ENCODE peak calls at places on chromosome 21, in nine cellular contexts. L, P, D, N, T, A, I, O and V are unnamed samples. For H3K4me1, the result is how much of the 10 kb centered on the place peaks cover.

GRCh38 chr21:19122371-19122770 is 718.8 kb upstream of the TMPRSS15 start:
- DNase-seq in L (no peak), P (no peak), D (no peak), N (no peak), T (no peak), A (no peak), I (no peak), O (no peak), V (no peak)

GRCh38 chr21:42833439-42833815 is 45.9 kb downstream of the WDR4 start:
- DNase-seq in L (peak), P (peak), D (no peak), N (no peak), T (peak), A (peak), I (peak), O (peak), V (no peak)

GRCh38 chr21:33047231-33047630 is 21.5 kb downstream of the OLIG2 start:
- DNase-seq in L (no peak), P (peak), D (no peak), N (no peak), T (no peak), A (no peak), I (peak), O (peak), V (no peak)

GRCh38 chr21:31732538-31732864 is 583 bp upstream of the SCAF4 start:
- DNase-seq in L (no peak), P (no peak), D (no peak), N (no peak), T (no peak), A (no peak), I (peak), O (no peak), V (no peak)

GRCh38 chr21:38036016-38036415 is 119.8 kb upstream of the KCNJ6 start:
- DNase-seq in L (no peak), P (no peak), D (no peak), N (no peak), T (no peak), A (no peak), I (no peak), O (no peak), V (no peak)

GRCh38 chr21:28193189-28193588 is 799.5 kb downstream of the LTN1 start:
- DNase-seq in L (no peak), P (no peak), D (no peak), N (no peak), T (no peak), A (no peak), I (no peak), O (peak), V (no peak)

GRCh38 chr21:34582506-34583150 is 32.3 kb downstream of the RCAN1 start:
- DNase-seq in L (no peak), P (peak), D (no peak), N (no peak), T (peak), A (no peak), I (peak), O (peak), V (no peak)

GRCh38 chr21:43332872-43333300 is 94.0 kb downstream of the SIK1 start:
- DNase-seq in L (no peak), P (peak), D (peak), N (no peak), T (no peak), A (no peak), I (peak), O (no peak), V (no peak)

GRCh38 chr21:33372582-33372981 is 30.6 kb upstream of the IFNGR2 start:
- DNase-seq in L (no peak), P (no peak), D (peak), N (no peak), T (no peak), A (no peak), I (no peak), O (no peak), V (no peak)

GRCh38 chr21:42777757-42778344 is 101.5 kb downstream of the WDR4 start:
- DNase-seq in L (no peak), P (no peak), D (no peak), N (no peak), T (no peak), A (no peak), I (no peak), O (no peak), V (no peak)

GRCh38 chr21:38477241-38477640 is 21.0 kb downstream of the ERG start:
- DNase-seq in L (no peak), P (no peak), D (no peak), N (no peak), T (no peak), A (no peak), I (no peak), O (no peak), V (no peak)

DNA sequence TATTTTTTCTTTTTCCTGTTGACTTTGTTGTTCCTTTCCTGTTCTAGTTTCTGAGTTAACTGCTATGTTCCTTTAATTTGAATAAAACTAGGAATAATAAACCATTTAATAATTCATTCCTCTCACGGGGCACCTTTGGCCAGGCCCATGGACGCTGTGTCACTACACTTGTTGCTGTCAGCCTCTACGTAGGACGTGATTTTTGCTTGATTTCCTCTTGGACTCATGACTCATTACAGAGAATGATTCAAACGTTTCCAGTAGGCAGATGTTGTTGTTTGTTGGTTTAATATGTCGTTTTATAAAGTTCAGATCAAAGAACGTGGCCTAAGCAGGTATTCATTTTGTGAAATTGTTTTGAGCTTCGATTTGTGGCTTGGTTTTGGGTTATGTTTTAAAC is 9.1 kb upstream of the SLC19A1 start:
- DNase-seq in L (no peak), P (peak), D (peak), N (peak), T (no peak), A (no peak), I (peak), O (peak), V (peak)
- TF ChIP-seq CTCF in L (no peak), P (no peak), D (no peak), N (no peak), T (no peak), A (no peak), I (no peak), O (no peak), V (no peak)

GRCh38 chr21:40335689-40336088 is 468.5 kb downstream of the PCP4 start:
- DNase-seq in L (no peak), P (no peak), D (no peak), N (no peak), T (no peak), A (no peak), I (no peak), O (no peak), V (no peak)

GRCh38 chr21:40333731-40334130 is 466.5 kb downstream of the PCP4 start:
- DNase-seq in L (no peak), P (no peak), D (no peak), N (no peak), T (no peak), A (no peak), I (no peak), O (no peak), V (no peak)

GRCh38 chr21:40331182-40331581 is 463.9 kb downstream of the PCP4 start:
- DNase-seq in L (no peak), P (no peak), D (no peak), N (peak), T (no peak), A (no peak), I (no peak), O (no peak), V (no peak)

GRCh38 chr21:40331804-40332203 is 464.6 kb downstream of the PCP4 start:
- DNase-seq in L (no peak), P (no peak), D (no peak), N (no peak), T (no peak), A (no peak), I (no peak), O (no peak), V (no peak)

GRCh38 chr21:40334159-40334558 is 466.9 kb downstream of the PCP4 start:
- DNase-seq in L (no peak), P (no peak), D (no peak), N (no peak), T (no peak), A (no peak), I (no peak), O (no peak), V (no peak)
- H3K4me1 ChIP-seq in L (under half), P (under half), D (under half), N (under half), T (under half), A (under half), I (under half), O (under half), V (under half)

GRCh38 chr21:44742418-44743153 is 31.2 kb upstream of the TSPEAR start:
- DNase-seq in L (no peak), P (peak), D (no peak), N (no peak), T (no peak), A (no peak), I (peak), O (peak), V (no peak)
- TF ChIP-seq CTCF in L (no peak), P (peak), D (no peak), N (no peak), T (peak), A (no peak), I (peak), O (peak), V (no peak)

DNA sequence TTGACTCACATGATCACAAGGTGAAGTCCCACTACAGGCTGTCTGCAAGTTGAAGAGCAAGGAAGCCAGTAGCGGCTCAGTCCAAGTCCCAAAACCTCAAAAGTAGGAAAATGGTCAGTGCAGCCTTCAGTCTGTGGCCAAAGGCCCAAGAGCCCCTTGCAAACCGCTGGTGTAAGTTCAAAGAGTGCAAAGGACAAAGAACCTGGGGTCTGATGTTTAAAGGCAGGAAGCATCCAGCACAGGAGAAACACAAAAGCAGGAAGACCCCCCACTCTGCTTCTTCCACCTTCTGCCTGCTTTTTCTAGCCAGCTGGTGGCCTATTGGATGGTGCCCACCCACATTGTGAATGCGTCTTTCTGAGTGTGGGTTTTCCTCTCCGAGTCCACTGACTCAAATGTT is 2222.6 kb downstream of the MRPL39 start:
- DNase-seq in L (no peak), P (no peak), D (no peak), N (no peak), T (no peak), A (no peak), I (no peak), O (no peak), V (no peak)
- H3K4me1 ChIP-seq in L (under half), P (under half), D (under half), N (under half), T (under half), A (under half), I (under half), O (under half), V (under half)